ENCODE peak calls at places on chromosomes 4 and X, in ten cellular contexts. P, X, J, Q, Z, S, R, U, G and W are unnamed samples.

GRCh38 chrX:106168107-106168506 is at the start of gene PWWP3B:
- DNase-seq in U (peak), X (no peak), Z (no peak), P (no peak), Q (no peak), J (no peak), G (peak), S (peak), R (no peak), W (no peak)

GRCh38 chrX:119693032-119693995 is at the start of gene SEPTIN6:
- DNase-seq in P (peak), R (no peak), S (peak), U (peak), J (peak), X (peak), G (peak), Z (peak), Q (peak), W (peak)

GRCh38 chr4:182354867-182355266 is 111.7 kb downstream of the TENM3 start:
- DNase-seq in Q (no peak), P (no peak), S (no peak), G (no peak), Z (no peak), X (no peak), U (no peak), R (no peak), J (peak), W (no peak)

GRCh38 chrX:13837290-13837745 is 20.4 kb upstream of the GPM6B start:
- DNase-seq in Z (no peak), J (no peak), X (no peak), G (peak), R (no peak), U (peak), S (no peak), Q (no peak), P (no peak), W (no peak)

GRCh38 chr4:189600598-189601435 is 339.9 kb upstream of the FRG1 start:
- DNase-seq in S (peak), J (no peak), X (no peak), R (no peak), Z (no peak), U (no peak), Q (no peak), G (no peak), P (no peak), W (no peak)

GRCh38 chr4:26288308-26288982 is 32.4 kb upstream of the RBPJ start:
- DNase-seq in U (no peak), G (no peak), X (peak), R (no peak), P (no peak), Q (no peak), S (no peak), Z (no peak), J (peak), W (no peak)

GRCh38 chr4:119087121-119087520 is 48.5 kb upstream of the MYOZ2 start:
- DNase-seq in P (no peak), Z (no peak), Q (no peak), U (no peak), G (no peak), R (no peak), S (peak), J (no peak), X (peak), W (no peak)

GRCh38 chr4:142801966-142802365 is 44.1 kb downstream of the INPP4B start:
- DNase-seq in P (no peak), Z (no peak), S (no peak), U (no peak), X (no peak), J (no peak), G (no peak), R (no peak), Q (no peak), W (no peak)

GRCh38 chrX:10106801-10107200 is 50.0 kb upstream of the CLCN4 start:
- DNase-seq in U (no peak), Z (no peak), P (peak), Q (no peak), J (no peak), X (no peak), S (no peak), R (no peak), G (no peak), W (no peak)